ENCODE peak calls at places on chromosomes 6 and 20, in four cellular contexts. M, V, B and N are unnamed samples. For H3K79me2, the result is how much of the 10 kb centered on the place peaks cover.

GRCh38 chr6:137581019-137581707 is 87.0 kb upstream of the OLIG3 start:
- DNase-seq in M (no peak), V (no peak), B (no peak), N (no peak)

GRCh38 chr6:84687487-84687886 is 76.9 kb downstream of the TBX18 start:
- DNase-seq in M (no peak), V (no peak), B (no peak), N (no peak)

GRCh38 chr20:47620808-47621805 is 119.4 kb downstream of the NCOA3 start:
- DNase-seq in M (no peak), V (no peak), B (peak), N (no peak)

GRCh38 chr20:58161192-58161591 is 67.3 kb downstream of the ANKRD60 start:
- DNase-seq in M (no peak), V (no peak), B (no peak), N (no peak)

GRCh38 chr6:129264480-129265045 is 381.6 kb downstream of the LAMA2 start:
- DNase-seq in M (no peak), V (no peak), B (no peak), N (no peak)

GRCh38 chr6:1885576-1886003 is 275.9 kb downstream of the FOXC1 start:
- DNase-seq in M (no peak), V (no peak), B (no peak), N (no peak)

GRCh38 chr6:64817525-64817924 is 889.5 kb downstream of the EYS start:
- DNase-seq in M (no peak), V (no peak), B (no peak), N (no peak)

GRCh38 chr6:101851911-101852310 is 458.4 kb downstream of the GRIK2 start:
- DNase-seq in M (no peak), V (no peak), B (no peak), N (no peak)

GRCh38 chr6:104623052-104623690 is 236.5 kb downstream of the HACE1 start:
- DNase-seq in M (no peak), V (no peak), B (peak), N (peak)

GRCh38 chr6:25698631-25699030 is 46.6 kb downstream of the SCGN start:
- DNase-seq in M (no peak), V (no peak), B (peak), N (no peak)

GRCh38 chr6:35624341-35625070 is 64.2 kb downstream of the FKBP5 start:
- DNase-seq in M (no peak), V (no peak), B (peak), N (no peak)

DNA sequence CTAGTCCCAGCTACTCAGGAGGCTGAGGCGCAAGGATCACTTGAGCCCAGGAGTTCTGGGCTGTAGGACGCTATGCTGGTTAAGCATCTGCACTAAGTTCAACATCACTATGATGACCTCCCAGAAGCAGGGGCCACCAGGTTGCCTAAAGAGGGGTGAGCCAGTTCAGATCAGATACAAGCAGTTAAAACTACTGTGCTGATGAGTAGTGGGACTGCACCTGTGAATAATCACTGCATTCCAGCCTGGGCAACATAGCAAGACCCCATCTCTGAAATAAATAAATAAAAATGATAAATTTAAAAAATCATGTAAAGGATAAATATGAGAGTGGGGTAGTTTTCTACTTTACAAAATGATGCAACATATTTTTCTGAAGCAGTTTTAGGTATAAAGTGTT is 106.5 kb downstream of the TMEM170B start:
- DNase-seq in M (no peak), V (no peak), B (no peak), N (no peak)
- H2BK120ac ChIP-seq in M (no peak), V (no peak), B (no peak), N (no peak)

DNA sequence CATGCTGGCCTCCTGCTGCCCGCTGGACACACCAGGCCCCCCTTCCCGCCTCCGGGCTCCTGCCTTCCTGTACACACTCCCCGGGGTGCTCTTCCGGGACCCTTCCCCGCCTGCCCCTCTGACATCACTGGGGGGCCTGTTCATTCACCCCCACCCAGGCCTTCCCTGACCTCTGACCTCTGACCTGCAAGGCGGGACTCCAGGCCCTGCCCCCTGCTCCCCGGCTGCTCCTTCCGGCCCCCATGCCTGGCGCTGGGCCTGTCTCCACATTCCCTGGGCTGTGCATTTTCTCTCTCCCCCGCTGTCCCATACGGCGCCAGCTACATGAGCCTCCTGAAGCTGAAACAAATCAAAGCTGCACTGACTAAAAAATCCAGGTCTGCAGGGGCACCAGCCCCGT is 71.6 kb upstream of the GATA5 start:
- DNase-seq in M (no peak), V (no peak), B (no peak), N (no peak)
- H2BK5ac ChIP-seq in M (no peak), V (no peak), B (no peak), N (no peak)

DNA sequence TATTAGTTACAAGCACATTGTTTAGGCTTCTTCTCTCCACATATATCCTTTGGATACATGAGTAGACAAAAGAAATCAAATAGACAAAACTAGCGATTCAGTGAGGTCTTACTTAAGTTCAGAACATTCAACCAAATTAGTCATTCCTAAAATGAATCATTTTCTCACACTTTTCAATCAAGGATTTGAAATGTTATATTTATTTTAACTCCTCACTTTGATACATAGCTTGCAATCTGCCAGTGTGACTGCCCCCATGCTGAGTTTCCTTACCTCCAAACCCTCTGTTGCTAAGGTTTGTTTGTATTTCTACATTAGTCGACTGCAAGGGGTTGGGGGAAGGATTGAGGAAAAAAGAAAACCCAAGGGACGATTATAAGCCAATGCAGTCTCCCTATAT is 3.5 kb upstream of the MOXD1 start:
- DNase-seq in M (no peak), V (no peak), B (no peak), N (no peak)
- H3K79me2 ChIP-seq in M (under half), V (under half), B (under half), N (under half)

GRCh38 chr6:14983599-14984296 is 262.1 kb upstream of the JARID2 start:
- DNase-seq in M (no peak), V (no peak), B (no peak), N (no peak)

GRCh38 chr6:14986370-14986769 is 259.5 kb upstream of the JARID2 start:
- DNase-seq in M (no peak), V (no peak), B (no peak), N (no peak)

GRCh38 chr6:14985366-14985765 is 260.5 kb upstream of the JARID2 start:
- DNase-seq in M (no peak), V (no peak), B (no peak), N (no peak)

GRCh38 chr6:14984454-14984853 is 261.4 kb upstream of the JARID2 start:
- DNase-seq in M (no peak), V (no peak), B (no peak), N (no peak)

GRCh38 chr6:14987490-14987889 is 258.4 kb upstream of the JARID2 start:
- DNase-seq in M (no peak), V (no peak), B (no peak), N (no peak)
- H2BK120ac ChIP-seq in M (no peak), V (no peak), B (no peak), N (no peak)